ENCODE peak calls at places on chromosomes 1 and 21, in nine cellular contexts. T, E, J, L, A, G, Q, I and K are unnamed samples.

GRCh38 chr1:178518894-178519293 is 6.0 kb downstream of the TEX35 start:
- DNase-seq in J (no peak), L (no peak), E (no peak), Q (no peak), T (no peak), G (no peak), I (no peak), A (no peak), K (no peak)

GRCh38 chr1:24152631-24153494 is 9.9 kb upstream of the IL22RA1 start:
- DNase-seq in A (no peak), I (no peak), J (no peak), G (no peak), E (no peak), L (no peak), Q (no peak), T (no peak), K (no peak)

GRCh38 chr1:228287541-228288425 is 79.9 kb downstream of the OBSCN start:
- DNase-seq in G (no peak), Q (no peak), J (no peak), T (no peak), E (no peak), I (no peak), A (no peak), L (no peak), K (peak)

GRCh38 chr1:37763791-37764741 is 854 bp downstream of the EPHA10 start:
- DNase-seq in A (peak), L (no peak), T (peak), G (no peak), J (no peak), Q (peak), E (no peak), I (no peak), K (peak)

GRCh38 chr1:11653616-11654570 is at the start of gene FBXO2:
- DNase-seq in E (no peak), G (no peak), Q (no peak), I (no peak), L (no peak), A (no peak), T (peak), J (no peak), K (no peak)

GRCh38 chr1:207814469-207814868 is 62.6 kb downstream of the CD46 start:
- DNase-seq in Q (no peak), T (no peak), A (no peak), G (no peak), I (no peak), J (no peak), L (no peak), E (no peak), K (no peak)

GRCh38 chr1:7642781-7643180 is 128.3 kb upstream of the VAMP3 start:
- DNase-seq in A (no peak), G (no peak), T (no peak), J (no peak), Q (peak), E (no peak), L (no peak), I (no peak), K (no peak)

GRCh38 chr1:32953495-32953894 is 11.1 kb downstream of the RNF19B start:
- DNase-seq in Q (no peak), L (no peak), T (peak), G (no peak), E (no peak), I (no peak), J (no peak), A (no peak), K (no peak)

GRCh38 chr1:3058263-3059030 is 10.6 kb upstream of the PRDM16 start:
- DNase-seq in A (no peak), L (no peak), T (no peak), I (no peak), J (no peak), Q (no peak), G (no peak), E (no peak), K (no peak)

GRCh38 chr1:112637257-112638108 is 17.9 kb downstream of the CAPZA1 start:
- DNase-seq in G (no peak), A (no peak), J (no peak), Q (no peak), I (no peak), L (no peak), T (no peak), E (no peak), K (no peak)

GRCh38 chr1:1907098-1907736 is 7.8 kb upstream of the CALML6 start:
- DNase-seq in I (no peak), A (no peak), Q (peak), T (peak), E (no peak), G (no peak), L (peak), J (no peak), K (no peak)

GRCh38 chr1:168561989-168562388 is 14.4 kb upstream of the XCL1 start:
- DNase-seq in A (no peak), J (no peak), L (no peak), I (no peak), T (no peak), Q (no peak), G (no peak), E (no peak), K (no peak)

GRCh38 chr1:2050482-2050792 is 226 bp downstream of the PRKCZ start:
- DNase-seq in L (peak), E (no peak), I (no peak), T (peak), Q (no peak), G (no peak), J (no peak), A (no peak), K (no peak)

GRCh38 chr1:247407180-247407616 is 8.8 kb upstream of the NLRP3 start:
- DNase-seq in L (no peak), T (peak), A (peak), J (no peak), I (no peak), E (peak), Q (peak), G (no peak), K (no peak)

GRCh38 chr1:109714661-109715372 is 2.8 kb downstream of the GSTM5 start:
- DNase-seq in I (no peak), G (no peak), L (no peak), J (no peak), T (no peak), Q (no peak), E (no peak), A (no peak), K (no peak)

GRCh38 chr1:14404847-14405246 is 193.6 kb upstream of the KAZN start:
- DNase-seq in Q (no peak), T (no peak), L (no peak), A (no peak), J (no peak), I (no peak), E (no peak), G (no peak), K (no peak)

GRCh38 chr1:22212400-22213233 is 69.7 kb upstream of the WNT4 start:
- DNase-seq in A (no peak), Q (no peak), G (no peak), I (no peak), L (peak), J (no peak), E (no peak), T (no peak), K (no peak)

GRCh38 chr1:98172578-98172977 is 251.7 kb upstream of the DPYD start:
- DNase-seq in G (no peak), T (peak), I (no peak), L (no peak), Q (no peak), J (no peak), E (no peak), A (no peak), K (no peak)

GRCh38 chr1:214638997-214639396 is 36.0 kb downstream of the CENPF start:
- DNase-seq in E (no peak), J (no peak), G (no peak), I (no peak), A (no peak), L (no peak), T (peak), Q (no peak), K (no peak)

GRCh38 chr1:40820911-40821693 is 37.5 kb downstream of the KCNQ4 start:
- DNase-seq in G (no peak), J (peak), Q (no peak), A (no peak), T (no peak), L (peak), I (no peak), E (no peak), K (no peak)

GRCh38 chr21:36425286-36425685 is 40.1 kb downstream of the CHAF1B start:
- DNase-seq in G (no peak), T (peak), J (no peak), Q (peak), A (no peak), L (no peak), I (peak), E (no peak), K (no peak)

GRCh38 chr1:173479649-173480048 is 2.5 kb downstream of the PRDX6 start:
- DNase-seq in E (no peak), I (no peak), A (no peak), L (no peak), T (no peak), J (no peak), Q (no peak), G (no peak), K (no peak)

GRCh38 chr1:19645544-19646252 is 1.6 kb downstream of the NBL1 start:
- DNase-seq in G (no peak), L (no peak), Q (no peak), E (no peak), I (no peak), T (no peak), J (no peak), A (no peak), K (no peak)

GRCh38 chr1:169113613-169114119 is 7.2 kb downstream of the ATP1B1 start:
- DNase-seq in T (peak), L (no peak), Q (no peak), E (no peak), I (peak), A (no peak), J (no peak), G (no peak), K (no peak)

GRCh38 chr21:46057111-46057709 is 40.7 kb upstream of the COL6A2 start:
- DNase-seq in T (no peak), E (no peak), J (no peak), Q (no peak), I (no peak), L (no peak), G (no peak), A (peak), K (no peak)

GRCh38 chr1:4650486-4650885 is 3.9 kb upstream of the AJAP1 start:
- DNase-seq in L (no peak), I (no peak), A (no peak), G (no peak), E (no peak), T (peak), J (no peak), Q (no peak), K (no peak)

GRCh38 chr1:111620412-111620971 is 903 bp downstream of the RAP1A start:
- DNase-seq in L (peak), I (no peak), E (no peak), J (no peak), A (peak), G (no peak), T (peak), Q (no peak), K (no peak)

GRCh38 chr1:155263067-155263466 is 907 bp upstream of the SCAMP3 start:
- DNase-seq in T (no peak), J (no peak), Q (no peak), E (no peak), L (no peak), G (no peak), I (no peak), A (no peak), K (no peak)